ENCODE peak calls at places on chromosomes 4 and X, in six cellular contexts. One of them, this sample, is unnamed.

GRCh38 chrX:68018248-68019203 is 414.8 kb downstream of the OPHN1 start:
- DNase-seq in keratinocyte: no peak
- DNase-seq in AG04450: no peak
- DNase-seq in suprapubic skin: no peak
- DNase-seq in H1: peak
- DNase-seq in right lobe of liver: peak
- DNase-seq in this sample: peak

GRCh38 chr4:133544097-133544496 is 395.0 kb downstream of the PCDH10 start:
- DNase-seq in keratinocyte: no peak
- DNase-seq in AG04450: no peak
- DNase-seq in suprapubic skin: no peak
- DNase-seq in H1: no peak
- DNase-seq in right lobe of liver: no peak
- DNase-seq in this sample: no peak

GRCh38 chr4:660401-660800 is 13.7 kb downstream of the ATP5ME start:
- DNase-seq in keratinocyte: no peak
- DNase-seq in AG04450: no peak
- DNase-seq in suprapubic skin: peak
- DNase-seq in H1: no peak
- DNase-seq in right lobe of liver: no peak
- DNase-seq in this sample: no peak

GRCh38 chrX:140123446-140123845 is 158.1 kb upstream of the CXorf66 start:
- DNase-seq in keratinocyte: no peak
- DNase-seq in AG04450: no peak
- DNase-seq in suprapubic skin: no peak
- DNase-seq in H1: no peak
- DNase-seq in right lobe of liver: no peak
- DNase-seq in this sample: no peak

GRCh38 chrX:107442914-107443527 is 6.4 kb upstream of the FRMPD3 start:
- DNase-seq in keratinocyte: no peak
- DNase-seq in AG04450: no peak
- DNase-seq in suprapubic skin: no peak
- DNase-seq in H1: no peak
- DNase-seq in right lobe of liver: no peak
- DNase-seq in this sample: no peak

GRCh38 chr4:118282692-118283091 is 70.1 kb downstream of the PRSS12 start:
- DNase-seq in keratinocyte: no peak
- DNase-seq in AG04450: no peak
- DNase-seq in suprapubic skin: no peak
- DNase-seq in H1: no peak
- DNase-seq in right lobe of liver: peak
- DNase-seq in this sample: no peak

GRCh38 chr4:82268050-82268825 is 105.6 kb downstream of the HNRNPD start:
- DNase-seq in keratinocyte: peak
- DNase-seq in AG04450: peak
- DNase-seq in suprapubic skin: no peak
- DNase-seq in H1: no peak
- DNase-seq in right lobe of liver: peak
- DNase-seq in this sample: no peak

GRCh38 chr4:53734584-53735363 is 143.5 kb upstream of the LNX1 start:
- DNase-seq in keratinocyte: no peak
- DNase-seq in AG04450: no peak
- DNase-seq in suprapubic skin: no peak
- DNase-seq in H1: no peak
- DNase-seq in right lobe of liver: no peak
- DNase-seq in this sample: no peak

GRCh38 chr4:32169841-32170240 is 1449.7 kb downstream of the PCDH7 start:
- DNase-seq in keratinocyte: no peak
- DNase-seq in AG04450: no peak
- DNase-seq in suprapubic skin: no peak
- DNase-seq in H1: no peak
- DNase-seq in right lobe of liver: no peak
- DNase-seq in this sample: no peak

GRCh38 chr4:4333265-4333706 is 43.2 kb downstream of the ZBTB49 start:
- DNase-seq in keratinocyte: no peak
- DNase-seq in AG04450: peak
- DNase-seq in suprapubic skin: no peak
- DNase-seq in H1: no peak
- DNase-seq in right lobe of liver: peak
- DNase-seq in this sample: no peak

GRCh38 chr4:125313497-125313896 is 1.3 kb upstream of the FAT4 start:
- DNase-seq in keratinocyte: peak
- DNase-seq in AG04450: peak
- DNase-seq in suprapubic skin: no peak
- DNase-seq in H1: no peak
- DNase-seq in right lobe of liver: peak
- DNase-seq in this sample: no peak

GRCh38 chr4:170111100-170111499 is 21.3 kb upstream of the AADAT start:
- DNase-seq in keratinocyte: no peak
- DNase-seq in AG04450: no peak
- DNase-seq in suprapubic skin: no peak
- DNase-seq in H1: no peak
- DNase-seq in right lobe of liver: no peak
- DNase-seq in this sample: no peak

GRCh38 chr4:65917486-65917885 is 247.2 kb upstream of the EPHA5 start:
- DNase-seq in keratinocyte: no peak
- DNase-seq in AG04450: no peak
- DNase-seq in suprapubic skin: no peak
- DNase-seq in H1: no peak
- DNase-seq in right lobe of liver: no peak
- DNase-seq in this sample: no peak

GRCh38 chrX:38271154-38271716 is 50.6 kb upstream of the SRPX start:
- DNase-seq in keratinocyte: no peak
- DNase-seq in AG04450: no peak
- DNase-seq in suprapubic skin: no peak
- DNase-seq in H1: no peak
- DNase-seq in right lobe of liver: no peak
- DNase-seq in this sample: no peak

GRCh38 chr4:69991016-69991415 is 4.8 kb upstream of the STATH start:
- DNase-seq in keratinocyte: no peak
- DNase-seq in AG04450: no peak
- DNase-seq in suprapubic skin: no peak
- DNase-seq in H1: no peak
- DNase-seq in right lobe of liver: no peak
- DNase-seq in this sample: no peak

GRCh38 chr4:27861802-27862201 is 1001.2 kb downstream of the STIM2 start:
- DNase-seq in keratinocyte: no peak
- DNase-seq in AG04450: no peak
- DNase-seq in suprapubic skin: no peak
- DNase-seq in H1: no peak
- DNase-seq in right lobe of liver: no peak
- DNase-seq in this sample: no peak

GRCh38 chrX:116204947-116205346 is 34.4 kb downstream of the AGTR2 start:
- DNase-seq in keratinocyte: no peak
- DNase-seq in AG04450: no peak
- DNase-seq in suprapubic skin: no peak
- DNase-seq in H1: no peak
- DNase-seq in right lobe of liver: no peak
- DNase-seq in this sample: peak

GRCh38 chrX:110114260-110114776 is 111.4 kb downstream of the TMEM164 start:
- DNase-seq in keratinocyte: no peak
- DNase-seq in AG04450: no peak
- DNase-seq in suprapubic skin: no peak
- DNase-seq in H1: no peak
- DNase-seq in right lobe of liver: no peak
- DNase-seq in this sample: no peak

GRCh38 chr4:123922847-123923246 is 526.3 kb downstream of the SPRY1 start:
- DNase-seq in keratinocyte: no peak
- DNase-seq in AG04450: no peak
- DNase-seq in suprapubic skin: no peak
- DNase-seq in H1: no peak
- DNase-seq in right lobe of liver: no peak
- DNase-seq in this sample: no peak

GRCh38 chr4:130422255-130422654 is 1326.3 kb downstream of the C4orf33 start:
- DNase-seq in keratinocyte: no peak
- DNase-seq in AG04450: no peak
- DNase-seq in suprapubic skin: no peak
- DNase-seq in H1: no peak
- DNase-seq in right lobe of liver: no peak
- DNase-seq in this sample: no peak

GRCh38 chr4:98996056-98996941 is 778 bp downstream of the METAP1 start:
- DNase-seq in keratinocyte: no peak
- DNase-seq in AG04450: no peak
- DNase-seq in suprapubic skin: peak
- DNase-seq in H1: no peak
- DNase-seq in right lobe of liver: peak
- DNase-seq in this sample: no peak

GRCh38 chr4:47013373-47013772 is 18.0 kb upstream of the GABRB1 start:
- DNase-seq in keratinocyte: no peak
- DNase-seq in AG04450: no peak
- DNase-seq in suprapubic skin: no peak
- DNase-seq in H1: no peak
- DNase-seq in right lobe of liver: no peak
- DNase-seq in this sample: no peak

GRCh38 chr4:187469627-187470026 is 525.9 kb upstream of the ZFP42 start:
- DNase-seq in keratinocyte: no peak
- DNase-seq in AG04450: no peak
- DNase-seq in suprapubic skin: no peak
- DNase-seq in H1: no peak
- DNase-seq in right lobe of liver: no peak
- DNase-seq in this sample: no peak

GRCh38 chrX:78514852-78515251 is 144.3 kb downstream of the RTL3 start:
- DNase-seq in keratinocyte: peak
- DNase-seq in AG04450: no peak
- DNase-seq in suprapubic skin: no peak
- DNase-seq in H1: peak
- DNase-seq in right lobe of liver: no peak
- DNase-seq in this sample: peak

GRCh38 chr4:7600247-7600646 is 165.5 kb upstream of the PSAPL1 start:
- DNase-seq in keratinocyte: no peak
- DNase-seq in AG04450: no peak
- DNase-seq in suprapubic skin: no peak
- DNase-seq in H1: no peak
- DNase-seq in right lobe of liver: no peak
- DNase-seq in this sample: no peak

GRCh38 chr4:11182586-11183357 is 245.9 kb downstream of the HS3ST1 start:
- DNase-seq in keratinocyte: no peak
- DNase-seq in AG04450: no peak
- DNase-seq in suprapubic skin: no peak
- DNase-seq in H1: no peak
- DNase-seq in right lobe of liver: no peak
- DNase-seq in this sample: no peak

GRCh38 chr4:76813070-76813469 is 84.9 kb downstream of the SOWAHB start:
- DNase-seq in keratinocyte: no peak
- DNase-seq in AG04450: no peak
- DNase-seq in suprapubic skin: no peak
- DNase-seq in H1: no peak
- DNase-seq in right lobe of liver: no peak
- DNase-seq in this sample: no peak
- H3K27ac ChIP-seq in keratinocyte: no peak
- H3K27ac ChIP-seq in AG04450: no peak
- H3K27ac ChIP-seq in suprapubic skin: no peak
- H3K27ac ChIP-seq in H1: no peak
- H3K27ac ChIP-seq in right lobe of liver: no peak
- H3K27ac ChIP-seq in this sample: no peak

GRCh38 chr4:173527103-173527876 is 2.7 kb downstream of the HAND2 start:
- DNase-seq in keratinocyte: no peak
- DNase-seq in AG04450: no peak
- DNase-seq in suprapubic skin: no peak
- DNase-seq in H1: no peak
- DNase-seq in right lobe of liver: no peak
- DNase-seq in this sample: no peak
- H3K27ac ChIP-seq in keratinocyte: no peak
- H3K27ac ChIP-seq in AG04450: no peak
- H3K27ac ChIP-seq in suprapubic skin: peak
- H3K27ac ChIP-seq in H1: no peak
- H3K27ac ChIP-seq in right lobe of liver: peak
- H3K27ac ChIP-seq in this sample: no peak

DNA sequence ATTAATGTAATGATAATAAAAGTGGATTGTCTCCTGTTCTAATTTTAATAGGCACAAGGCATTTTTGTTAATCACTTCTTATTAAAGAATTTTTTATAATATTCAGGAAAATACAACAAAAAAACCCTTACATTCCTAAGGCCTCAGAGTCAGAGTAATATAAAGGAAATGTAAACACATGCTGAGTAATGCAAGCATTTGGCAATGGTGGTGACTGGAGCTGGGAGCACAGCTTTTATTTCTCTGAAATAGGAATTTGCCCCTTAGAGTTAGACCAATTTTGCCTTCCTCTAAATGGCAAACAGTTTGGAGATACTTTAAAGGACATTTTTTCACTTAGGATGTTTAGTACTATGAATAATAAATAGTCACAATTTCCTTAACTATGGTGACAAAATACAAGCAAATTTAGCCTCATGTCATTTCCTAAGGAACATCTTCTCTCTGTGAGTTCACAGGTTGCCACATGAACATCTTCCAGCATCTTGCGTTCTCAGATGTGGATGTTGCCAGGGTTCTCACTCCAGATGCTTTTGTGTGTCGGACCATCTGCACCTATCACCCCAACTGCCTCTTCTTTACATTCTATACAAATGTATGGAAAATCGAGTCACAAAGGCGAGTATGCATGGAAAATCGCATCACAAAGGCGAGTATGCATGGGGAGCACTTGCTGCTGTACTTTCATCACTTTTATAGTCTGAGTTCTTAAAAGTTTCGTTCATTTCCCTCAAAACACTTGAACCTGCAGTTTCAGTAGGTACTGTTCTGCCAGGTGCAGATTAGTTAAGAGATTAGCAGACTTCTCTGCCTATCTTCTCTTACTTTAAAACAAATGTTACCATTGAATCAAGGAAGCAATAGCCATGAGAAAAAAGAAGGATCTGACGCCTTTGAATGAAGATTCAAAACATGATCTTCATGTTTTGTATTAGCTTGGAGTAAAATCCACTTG is 15.9 kb upstream of the F11 start:
- DNase-seq in keratinocyte: no peak
- DNase-seq in AG04450: peak
- DNase-seq in suprapubic skin: no peak
- DNase-seq in H1: no peak
- DNase-seq in right lobe of liver: no peak
- DNase-seq in this sample: no peak
- H3K27ac ChIP-seq in keratinocyte: no peak
- H3K27ac ChIP-seq in AG04450: no peak
- H3K27ac ChIP-seq in suprapubic skin: no peak
- H3K27ac ChIP-seq in H1: peak
- H3K27ac ChIP-seq in right lobe of liver: peak
- H3K27ac ChIP-seq in this sample: peak

GRCh38 chrX:46211079-46211478 is 334.1 kb downstream of the ZNF674 start:
- DNase-seq in keratinocyte: no peak
- DNase-seq in AG04450: no peak
- DNase-seq in suprapubic skin: no peak
- DNase-seq in H1: no peak
- DNase-seq in right lobe of liver: no peak
- DNase-seq in this sample: no peak

GRCh38 chrX:46209037-46209436 is 336.2 kb downstream of the ZNF674 start:
- DNase-seq in keratinocyte: no peak
- DNase-seq in AG04450: no peak
- DNase-seq in suprapubic skin: no peak
- DNase-seq in H1: no peak
- DNase-seq in right lobe of liver: no peak
- DNase-seq in this sample: no peak

GRCh38 chrX:46204721-46205422 is 340.3 kb downstream of the ZNF674 start:
- DNase-seq in keratinocyte: no peak
- DNase-seq in AG04450: no peak
- DNase-seq in suprapubic skin: no peak
- DNase-seq in H1: no peak
- DNase-seq in right lobe of liver: no peak
- DNase-seq in this sample: no peak

GRCh38 chrX:46208225-46208854 is 336.9 kb downstream of the ZNF674 start:
- DNase-seq in keratinocyte: no peak
- DNase-seq in AG04450: no peak
- DNase-seq in suprapubic skin: no peak
- DNase-seq in H1: no peak
- DNase-seq in right lobe of liver: no peak
- DNase-seq in this sample: no peak

GRCh38 chrX:46209768-46210167 is 335.5 kb downstream of the ZNF674 start:
- DNase-seq in keratinocyte: peak
- DNase-seq in AG04450: no peak
- DNase-seq in suprapubic skin: no peak
- DNase-seq in H1: no peak
- DNase-seq in right lobe of liver: no peak
- DNase-seq in this sample: no peak
- H3K27ac ChIP-seq in keratinocyte: peak
- H3K27ac ChIP-seq in AG04450: no peak
- H3K27ac ChIP-seq in suprapubic skin: no peak
- H3K27ac ChIP-seq in H1: no peak
- H3K27ac ChIP-seq in right lobe of liver: no peak
- H3K27ac ChIP-seq in this sample: no peak

This sample was measured in iPS DF 6.9.